ENCODE peak calls at places on chromosomes 7 and 10, in ten cellular contexts. W is GM10248, V is PC-3, M is K562, U is AG09309, F is upper lobe of right lung, K is A549, N is brain microvascular endothelial cell, B is astrocyte of the spinal cord, L is neural crest cell. T is an unnamed sample.

GRCh38 chr10:31321396-31321941 is 2.5 kb downstream of the ZEB1 start:
- DNase-seq in M (no peak), U (no peak), K (no peak), W (no peak), B (peak; percentile 29), L (no peak), N (no peak), F (no peak), V (no peak), T (no peak)

GRCh38 chr10:35890970-35891330 is 248.9 kb upstream of the FZD8 start:
- DNase-seq in W (no peak), V (peak; percentile 55), F (no peak), L (no peak), N (no peak), K (no peak), B (no peak), M (no peak), U (no peak), T (no peak)

GRCh38 chr10:25933653-25934608 is at the start of gene MYO3A:
- DNase-seq in F (no peak), K (no peak), V (no peak), B (no peak), U (no peak), W (peak; percentile 8), M (no peak), N (no peak), L (peak; percentile 35), T (peak; percentile 29)

GRCh38 chr7:37524056-37524455 is 75.4 kb upstream of the ELMO1 start:
- DNase-seq in F (no peak), N (no peak), U (no peak), W (no peak), K (no peak), B (no peak), M (no peak), L (no peak), V (no peak), T (no peak)

GRCh38 chr10:6108631-6109443 is 20.0 kb downstream of the RBM17 start:
- DNase-seq in U (no peak), K (peak; percentile 65), N (no peak), L (no peak), V (peak; percentile 44), F (no peak), B (peak; percentile 58), W (peak; percentile 58), M (peak; percentile 51), T (peak; percentile 54)

GRCh38 chr7:24018331-24018730 is 265.7 kb upstream of the NPY start:
- DNase-seq in M (no peak), W (no peak), V (no peak), B (no peak), L (no peak), K (no peak), F (no peak), U (no peak), N (no peak), T (no peak)

GRCh38 chr10:103838851-103839512 is 16.4 kb downstream of the SH3PXD2A start:
- DNase-seq in M (no peak), F (no peak), V (no peak), N (no peak), L (no peak), U (no peak), W (no peak), B (no peak), K (no peak), T (no peak)

GRCh38 chr7:117061751-117062150 is 108.5 kb downstream of the ST7 start:
- DNase-seq in U (peak; percentile 5), V (peak; percentile 54), M (no peak), K (no peak), N (peak; percentile 65), F (no peak), L (no peak), B (peak; percentile 43), W (no peak), T (no peak)

GRCh38 chr7:112288301-112288700 is 81.8 kb downstream of the ZNF277 start:
- DNase-seq in U (no peak), F (no peak), M (no peak), N (no peak), K (no peak), V (no peak), B (no peak), L (no peak), W (no peak), T (no peak)

GRCh38 chr10:77983384-77984341 is 45.7 kb downstream of the POLR3A start:
- DNase-seq in F (no peak), U (peak; percentile 50), M (peak; percentile 42), N (peak; percentile 18), W (no peak), V (peak; percentile 98), K (no peak), L (no peak), B (peak; percentile 66), T (no peak)

GRCh38 chr7:106715730-106716129 is 54.8 kb upstream of the CCDC71L start:
- DNase-seq in F (no peak), U (no peak), K (no peak), B (no peak), V (no peak), L (no peak), W (no peak), N (no peak), M (no peak), T (no peak)

GRCh38 chr10:79472951-79473350 is 27.5 kb upstream of the ZCCHC24 start:
- DNase-seq in V (no peak), K (no peak), M (no peak), W (no peak), N (no peak), U (no peak), F (no peak), L (no peak), B (no peak), T (no peak)

GRCh38 chr10:104260775-104261115 is 6.1 kb downstream of the GSTO1 start:
- DNase-seq in U (no peak), N (peak; percentile 71), B (peak; percentile 79), W (no peak), M (peak; percentile 61), V (peak; percentile 42), K (no peak), F (no peak), L (no peak), T (no peak)

GRCh38 chr7:2140216-2140870 is 92.4 kb downstream of the MAD1L1 start:
- DNase-seq in K (no peak), M (no peak), B (no peak), W (no peak), U (no peak), F (no peak), L (no peak), N (no peak), V (no peak), T (no peak)

GRCh38 chr7:44981035-44981706 is 2.4 kb upstream of the MYO1G start:
- DNase-seq in F (no peak), K (no peak), N (no peak), B (no peak), M (no peak), U (no peak), V (no peak), L (no peak), W (no peak), T (no peak)

GRCh38 chr7:25073451-25073850 is 51.6 kb downstream of the CYCS start:
- DNase-seq in F (no peak), N (peak; percentile 56), U (peak; percentile 34), W (no peak), L (no peak), V (no peak), B (peak; percentile 44), M (no peak), K (no peak), T (no peak)

GRCh38 chr7:1994931-1995330 is 237.8 kb downstream of the MAD1L1 start:
- DNase-seq in U (no peak), V (no peak), M (no peak), F (no peak), N (no peak), K (no peak), B (no peak), W (no peak), L (no peak), T (no peak)

GRCh38 chr7:43650457-43651052 is 67.6 kb downstream of the STK17A start:
- DNase-seq in N (peak; percentile 78), U (peak; percentile 69), B (peak; percentile 67), W (no peak), K (no peak), M (no peak), L (no peak), V (peak; percentile 46), F (no peak), T (no peak)

GRCh38 chr10:129506101-129506797 is 39.2 kb downstream of the MGMT start:
- DNase-seq in F (no peak), M (no peak), W (no peak), K (no peak), U (no peak), N (no peak), B (no peak), L (no peak), V (no peak), T (no peak)
- TF ChIP-seq CTCF in F (no peak), M (no peak), W (no peak), K (no peak), U (no peak), N (no peak), B (no peak), L (no peak), V (no peak), T (no peak)

DNA sequence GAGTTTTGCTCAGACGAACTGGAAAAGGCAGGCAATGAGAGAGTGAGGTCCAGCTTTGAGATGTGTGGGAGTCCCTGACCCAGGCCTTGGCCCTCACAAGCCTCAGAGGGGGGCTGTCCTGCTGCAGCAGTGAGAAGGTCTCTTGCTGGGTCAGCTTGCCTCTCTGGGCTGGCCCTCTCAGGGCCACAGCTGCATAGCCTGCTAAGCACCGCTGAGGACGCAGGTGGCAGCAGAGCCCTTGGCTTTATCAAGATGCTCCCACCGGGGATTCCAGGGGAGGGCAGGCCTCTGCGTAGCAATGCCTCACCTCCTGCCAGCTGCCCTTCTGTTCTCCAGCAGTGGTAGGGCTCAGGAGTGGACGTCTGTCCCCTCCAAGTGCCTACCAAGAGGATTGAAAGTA is 128.7 kb downstream of the COBL start:
- DNase-seq in B (no peak), L (peak; percentile 28), M (peak; percentile 37), F (no peak), W (no peak), U (no peak), V (no peak), K (peak; percentile 41), N (no peak), T (no peak)
- TF ChIP-seq CTCF in B (no peak), L (peak; percentile 49), M (peak; percentile 72), F (no peak), W (no peak), U (no peak), V (no peak), K (no peak), N (peak; percentile 46), T (no peak)

GRCh38 chr7:79302281-79302680 is 151.2 kb downstream of the MAGI2 start:
- DNase-seq in N (no peak), U (no peak), W (no peak), B (no peak), V (no peak), M (no peak), F (no peak), K (no peak), L (no peak), T (no peak)
- TF ChIP-seq CTCF in N (no peak), U (no peak), W (no peak), B (no peak), V (no peak), M (no peak), F (no peak), K (no peak), L (no peak), T (no peak)

DNA sequence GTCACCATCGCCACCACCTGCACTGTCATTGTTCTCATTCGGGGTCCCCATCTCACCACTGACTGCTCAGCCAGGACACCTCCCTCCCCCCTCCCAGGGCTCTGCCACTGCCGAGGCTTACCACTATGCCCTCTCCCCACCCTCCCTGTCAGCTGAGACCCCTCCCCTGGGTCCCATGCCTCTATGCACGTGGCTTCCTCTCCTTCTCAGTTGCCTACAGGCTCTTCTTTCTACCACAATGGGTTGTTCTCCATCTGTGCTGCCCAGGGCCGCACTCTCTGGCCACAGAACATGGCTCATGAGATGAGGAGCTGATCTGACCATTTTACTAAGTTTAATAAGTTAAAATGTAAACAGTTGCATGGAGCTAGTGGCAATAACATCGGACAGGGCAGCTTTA is 16.1 kb upstream of the EN2 start:
- DNase-seq in V (no peak), W (no peak), F (no peak), M (no peak), L (no peak), U (no peak), N (no peak), K (no peak), B (no peak), T (no peak)
- TF ChIP-seq CTCF in V (no peak), W (no peak), F (no peak), M (no peak), L (no peak), U (no peak), N (no peak), K (no peak), B (no peak), T (no peak)